ENCODE peak calls at places on chromosome 21, in seven cellular contexts. One of them, this sample, is unnamed.

GRCh38 chr21:41217656-41218380 is 49.9 kb downstream of the BACE2 start:
- DNase-seq in HCT116: no peak
- DNase-seq in GM23338: no peak
- DNase-seq in SK-N-SH: no peak
- DNase-seq in HL-60: no peak
- DNase-seq in A549: no peak
- DNase-seq in Panc1: no peak
- DNase-seq in this sample: no peak

GRCh38 chr21:14366998-14367397 is 15.9 kb downstream of the HSPA13 start:
- DNase-seq in SK-N-SH: no peak
- DNase-seq in A549: no peak
- DNase-seq in HCT116: no peak
- DNase-seq in GM23338: no peak
- DNase-seq in Panc1: no peak
- DNase-seq in HL-60: no peak
- DNase-seq in this sample: no peak

GRCh38 chr21:42746593-42747266 is 93.3 kb downstream of the PDE9A start:
- DNase-seq in HL-60: peak; percentile 92
- DNase-seq in Panc1: no peak
- DNase-seq in GM23338: no peak
- DNase-seq in A549: no peak
- DNase-seq in SK-N-SH: no peak
- DNase-seq in HCT116: no peak
- DNase-seq in this sample: no peak

GRCh38 chr21:45458281-45459170 is 53.6 kb downstream of the COL18A1 start:
- DNase-seq in A549: no peak
- DNase-seq in Panc1: no peak
- DNase-seq in HL-60: no peak
- DNase-seq in GM23338: no peak
- DNase-seq in SK-N-SH: no peak
- DNase-seq in HCT116: no peak
- DNase-seq in this sample: no peak

GRCh38 chr21:44943005-44943685 is 3.3 kb downstream of the SLX9 start:
- DNase-seq in HL-60: no peak
- DNase-seq in A549: no peak
- DNase-seq in GM23338: no peak
- DNase-seq in HCT116: no peak
- DNase-seq in Panc1: no peak
- DNase-seq in SK-N-SH: no peak
- DNase-seq in this sample: no peak

GRCh38 chr21:34276711-34277425 is 86.9 kb upstream of the KCNE2 start:
- DNase-seq in HCT116: no peak
- DNase-seq in SK-N-SH: no peak
- DNase-seq in GM23338: no peak
- DNase-seq in A549: no peak
- DNase-seq in HL-60: peak; percentile 2
- DNase-seq in Panc1: no peak
- DNase-seq in this sample: no peak

GRCh38 chr21:42699196-42699595 is 45.8 kb downstream of the PDE9A start:
- DNase-seq in SK-N-SH: no peak
- DNase-seq in HL-60: no peak
- DNase-seq in GM23338: no peak
- DNase-seq in A549: no peak
- DNase-seq in Panc1: no peak
- DNase-seq in HCT116: no peak
- DNase-seq in this sample: no peak

GRCh38 chr21:33021667-33022066 is 4.1 kb upstream of the OLIG2 start:
- DNase-seq in HL-60: no peak
- DNase-seq in HCT116: no peak
- DNase-seq in A549: no peak
- DNase-seq in GM23338: no peak
- DNase-seq in SK-N-SH: no peak
- DNase-seq in Panc1: no peak
- DNase-seq in this sample: no peak

GRCh38 chr21:33898546-33898945 is 17.1 kb downstream of the ATP5PO start:
- DNase-seq in Panc1: no peak
- DNase-seq in A549: no peak
- DNase-seq in HCT116: no peak
- DNase-seq in SK-N-SH: no peak
- DNase-seq in HL-60: no peak
- DNase-seq in GM23338: no peak
- DNase-seq in this sample: no peak

GRCh38 chr21:41195311-41195710 is 27.4 kb downstream of the BACE2 start:
- DNase-seq in Panc1: no peak
- DNase-seq in GM23338: no peak
- DNase-seq in HL-60: no peak
- DNase-seq in SK-N-SH: no peak
- DNase-seq in HCT116: no peak
- DNase-seq in A549: no peak
- DNase-seq in this sample: no peak

GRCh38 chr21:31203371-31204054 is 140.5 kb downstream of the TIAM1 start:
- DNase-seq in Panc1: no peak
- DNase-seq in A549: no peak
- DNase-seq in HL-60: no peak
- DNase-seq in SK-N-SH: no peak
- DNase-seq in GM23338: no peak
- DNase-seq in HCT116: peak; percentile 18
- DNase-seq in this sample: no peak
- TF ChIP-seq REST in Panc1: no peak
- TF ChIP-seq REST in A549: no peak
- TF ChIP-seq REST in HL-60: no peak
- TF ChIP-seq REST in SK-N-SH: no peak
- TF ChIP-seq REST in GM23338: no peak
- TF ChIP-seq REST in HCT116: no peak
- TF ChIP-seq REST in this sample: no peak

GRCh38 chr21:28427356-28428022 is 565.2 kb downstream of the LTN1 start:
- DNase-seq in HCT116: no peak
- DNase-seq in Panc1: no peak
- DNase-seq in HL-60: no peak
- DNase-seq in SK-N-SH: no peak
- DNase-seq in A549: no peak
- DNase-seq in GM23338: no peak
- DNase-seq in this sample: no peak
- TF ChIP-seq REST in HCT116: no peak
- TF ChIP-seq REST in Panc1: no peak
- TF ChIP-seq REST in HL-60: no peak
- TF ChIP-seq REST in SK-N-SH: no peak
- TF ChIP-seq REST in A549: no peak
- TF ChIP-seq REST in GM23338: no peak
- TF ChIP-seq REST in this sample: no peak

GRCh38 chr21:43864806-43865470 is at the start of gene AGPAT3:
- DNase-seq in HL-60: peak; percentile 18
- DNase-seq in HCT116: no peak
- DNase-seq in SK-N-SH: peak; percentile 87
- DNase-seq in GM23338: peak; percentile 51
- DNase-seq in Panc1: no peak
- DNase-seq in A549: no peak
- DNase-seq in this sample: no peak
- TF ChIP-seq REST in HL-60: no peak
- TF ChIP-seq REST in HCT116: no peak
- TF ChIP-seq REST in SK-N-SH: no peak
- TF ChIP-seq REST in GM23338: no peak
- TF ChIP-seq REST in Panc1: no peak
- TF ChIP-seq REST in A549: no peak
- TF ChIP-seq REST in this sample: no peak

GRCh38 chr21:36113647-36114428 is 21.0 kb upstream of the CBR3 start:
- DNase-seq in A549: no peak
- DNase-seq in SK-N-SH: no peak
- DNase-seq in Panc1: no peak
- DNase-seq in GM23338: no peak
- DNase-seq in HCT116: no peak
- DNase-seq in HL-60: peak; percentile 71
- DNase-seq in this sample: peak; percentile 70
- TF ChIP-seq REST in A549: no peak
- TF ChIP-seq REST in SK-N-SH: no peak
- TF ChIP-seq REST in Panc1: no peak
- TF ChIP-seq REST in GM23338: no peak
- TF ChIP-seq REST in HCT116: no peak
- TF ChIP-seq REST in HL-60: no peak
- TF ChIP-seq REST in this sample: no peak